ENCODE peak calls at places on chromosomes 13 and 19, in seven cellular contexts. R is heart right ventricle, G is epithelial cell of esophagus, Y is NCI-H1092, C is germinal center, H is foreskin fibroblast, I is cardiac fibroblast. M is an unnamed sample.

GRCh38 chr13:44140146-44140545 is 233.5 kb upstream of the SERP2 start:
- DNase-seq in G (no peak), C (no peak), H (no peak), R (no peak), I (no peak), Y (peak; percentile 82), M (no peak)

GRCh38 chr19:15022752-15023151 is 26.5 kb upstream of the CASP14 start:
- DNase-seq in Y (no peak), R (no peak), C (no peak), H (no peak), I (no peak), G (no peak), M (no peak)

GRCh38 chr13:30715837-30716236 is 19.5 kb upstream of the ALOX5AP start:
- DNase-seq in G (peak; percentile 70), C (no peak), H (peak; percentile 36), I (peak; percentile 58), R (peak; percentile 57), Y (no peak), M (no peak)

GRCh38 chr19:34120846-34121639 is 51.3 kb upstream of the LSM14A start:
- DNase-seq in I (peak; percentile 71), G (peak; percentile 51), Y (no peak), H (peak; percentile 76), R (no peak), C (peak; percentile 59), M (peak; percentile 56)

GRCh38 chr19:5665781-5666513 is 14.4 kb downstream of the MICOS13 start:
- DNase-seq in I (peak; percentile 75), G (peak; percentile 31), H (peak; percentile 90), C (no peak), Y (no peak), R (no peak), M (no peak)

GRCh38 chr19:11798391-11799296 is at the start of gene ZNF491:
- DNase-seq in R (peak; percentile 92), C (peak; percentile 98), G (peak; percentile 92), H (peak; percentile 96), I (peak; percentile 87), Y (peak; percentile 90), M (peak; percentile 87)

GRCh38 chr19:32138416-32138815 is 207.0 kb upstream of the ZNF507 start:
- DNase-seq in C (no peak), G (no peak), H (no peak), Y (no peak), R (no peak), I (no peak), M (no peak)

GRCh38 chr19:39916236-39916635 is 18.2 kb downstream of the FCGBP start:
- DNase-seq in G (no peak), C (no peak), I (no peak), H (no peak), Y (no peak), R (no peak), M (no peak)

GRCh38 chr19:1252818-1253513 is 4.6 kb downstream of the MIDN start:
- DNase-seq in C (peak; percentile 76), Y (peak; percentile 50), G (peak; percentile 96), H (peak; percentile 98), R (peak; percentile 91), I (peak; percentile 98), M (peak; percentile 93)

GRCh38 chr19:5436101-5436947 is 18.9 kb upstream of the ZNRF4 start:
- DNase-seq in G (no peak), R (no peak), C (peak; percentile 69), Y (peak; percentile 54), I (peak; percentile 14), H (peak; percentile 17), M (no peak)

GRCh38 chr13:50366488-50367174 is 351.4 kb downstream of the KCNRG start:
- DNase-seq in I (no peak), G (no peak), Y (peak; percentile 47), H (no peak), R (no peak), C (no peak), M (no peak)

GRCh38 chr19:31943305-31943704 is 402.1 kb upstream of the ZNF507 start:
- DNase-seq in C (no peak), G (no peak), R (no peak), H (no peak), I (no peak), Y (no peak), M (no peak)

GRCh38 chr19:51330366-51330765 is 11.6 kb downstream of the VSIG10L start:
- DNase-seq in I (no peak), H (no peak), C (no peak), G (no peak), Y (no peak), R (no peak), M (no peak)

GRCh38 chr13:25170554-25171107 is 1.5 kb downstream of the AMER2 start:
- DNase-seq in R (no peak), G (peak; percentile 22), C (peak; percentile 24), Y (peak; percentile 49), I (no peak), H (peak; percentile 17), M (peak; percentile 36)

GRCh38 chr19:50836543-50837195 is 3.3 kb upstream of the KLK15 start:
- DNase-seq in C (no peak), H (no peak), I (no peak), R (no peak), Y (no peak), G (no peak), M (no peak)

GRCh38 chr19:5057860-5058259 is 88.9 kb downstream of the KDM4B start:
- DNase-seq in Y (peak; percentile 59), G (peak; percentile 25), I (peak; percentile 17), R (no peak), H (peak; percentile 22), C (peak; percentile 31), M (peak; percentile 36)

GRCh38 chr13:99393791-99394735 is 86.9 kb upstream of the GPR183 start:
- DNase-seq in R (no peak), G (no peak), H (no peak), Y (no peak), I (no peak), C (no peak), M (peak; percentile 32)

GRCh38 chr19:51370230-51370629 is 1.4 kb upstream of the CLDND2 start:
- DNase-seq in I (no peak), H (no peak), C (no peak), R (no peak), Y (no peak), G (no peak), M (no peak)

GRCh38 chr13:112103971-112104872 is 37.3 kb downstream of the SOX1 start:
- DNase-seq in Y (no peak), G (no peak), C (no peak), R (no peak), I (no peak), H (no peak), M (no peak)

GRCh38 chr19:10226376-10227214 is 4.5 kb downstream of the S1PR2 start:
- DNase-seq in H (peak; percentile 98), G (no peak), R (peak; percentile 79), I (peak; percentile 87), Y (no peak), C (no peak), M (no peak)